ENCODE peak calls at places on chromosomes 7 and 10, in ten cellular contexts. One of them, this sample, is unnamed.

GRCh38 chr10:79405221-79405994 is 40.0 kb downstream of the ZCCHC24 start:
- DNase-seq in left cardiac atrium: peak; percentile 28
- DNase-seq in fibroblast of pulmonary artery: no peak
- DNase-seq in kidney glomerular epithelial cell: no peak
- DNase-seq in NCI-H345: no peak
- DNase-seq in amygdala: no peak
- DNase-seq in EL: no peak
- DNase-seq in prostate gland: no peak
- DNase-seq in glomerular endothelial cell: no peak
- DNase-seq in GM12891: no peak
- DNase-seq in this sample: no peak

GRCh38 chr10:97497572-97498075 is 598 bp downstream of the MMS19 start:
- DNase-seq in kidney glomerular epithelial cell: peak; percentile 63
- DNase-seq in glomerular endothelial cell: no peak
- DNase-seq in prostate gland: peak; percentile 66
- DNase-seq in NCI-H345: peak; percentile 73
- DNase-seq in EL: peak; percentile 87
- DNase-seq in fibroblast of pulmonary artery: peak; percentile 79
- DNase-seq in GM12891: peak; percentile 70
- DNase-seq in left cardiac atrium: peak; percentile 87
- DNase-seq in amygdala: peak; percentile 30
- DNase-seq in this sample: no peak

GRCh38 chr7:155263522-155264197 is 34.0 kb upstream of the INSIG1 start:
- DNase-seq in glomerular endothelial cell: no peak
- DNase-seq in EL: no peak
- DNase-seq in NCI-H345: no peak
- DNase-seq in prostate gland: no peak
- DNase-seq in kidney glomerular epithelial cell: no peak
- DNase-seq in amygdala: no peak
- DNase-seq in left cardiac atrium: no peak
- DNase-seq in fibroblast of pulmonary artery: no peak
- DNase-seq in GM12891: no peak
- DNase-seq in this sample: no peak

GRCh38 chr10:4568731-4569130 is 257.3 kb upstream of the AKR1E2 start:
- DNase-seq in left cardiac atrium: no peak
- DNase-seq in fibroblast of pulmonary artery: no peak
- DNase-seq in glomerular endothelial cell: no peak
- DNase-seq in kidney glomerular epithelial cell: no peak
- DNase-seq in prostate gland: no peak
- DNase-seq in NCI-H345: no peak
- DNase-seq in GM12891: no peak
- DNase-seq in amygdala: no peak
- DNase-seq in EL: no peak
- DNase-seq in this sample: no peak

GRCh38 chr7:31747553-31747952 is 60.5 kb downstream of the PPP1R17 start:
- DNase-seq in glomerular endothelial cell: no peak
- DNase-seq in amygdala: no peak
- DNase-seq in left cardiac atrium: no peak
- DNase-seq in prostate gland: no peak
- DNase-seq in GM12891: no peak
- DNase-seq in EL: peak; percentile 40
- DNase-seq in kidney glomerular epithelial cell: no peak
- DNase-seq in NCI-H345: no peak
- DNase-seq in fibroblast of pulmonary artery: no peak
- DNase-seq in this sample: no peak

GRCh38 chr10:52229271-52229931 is 84.7 kb upstream of the DKK1 start:
- DNase-seq in glomerular endothelial cell: no peak
- DNase-seq in fibroblast of pulmonary artery: peak; percentile 60
- DNase-seq in prostate gland: no peak
- DNase-seq in left cardiac atrium: no peak
- DNase-seq in EL: peak; percentile 36
- DNase-seq in GM12891: no peak
- DNase-seq in amygdala: no peak
- DNase-seq in kidney glomerular epithelial cell: no peak
- DNase-seq in NCI-H345: no peak
- DNase-seq in this sample: no peak

GRCh38 chr10:62194924-62195674 is 73.5 kb downstream of the RTKN2 start:
- DNase-seq in GM12891: no peak
- DNase-seq in amygdala: no peak
- DNase-seq in glomerular endothelial cell: no peak
- DNase-seq in left cardiac atrium: no peak
- DNase-seq in EL: no peak
- DNase-seq in NCI-H345: no peak
- DNase-seq in prostate gland: no peak
- DNase-seq in fibroblast of pulmonary artery: no peak
- DNase-seq in kidney glomerular epithelial cell: no peak
- DNase-seq in this sample: no peak

GRCh38 chr7:85750454-85750949 is 563.6 kb upstream of the SEMA3D start:
- DNase-seq in left cardiac atrium: no peak
- DNase-seq in glomerular endothelial cell: peak; percentile 14
- DNase-seq in EL: peak; percentile 56
- DNase-seq in fibroblast of pulmonary artery: peak; percentile 64
- DNase-seq in NCI-H345: peak; percentile 31
- DNase-seq in amygdala: no peak
- DNase-seq in GM12891: no peak
- DNase-seq in prostate gland: no peak
- DNase-seq in kidney glomerular epithelial cell: no peak
- DNase-seq in this sample: no peak

GRCh38 chr10:14068851-14069250 is 261.9 kb downstream of the FRMD4A start:
- DNase-seq in glomerular endothelial cell: no peak
- DNase-seq in kidney glomerular epithelial cell: no peak
- DNase-seq in NCI-H345: no peak
- DNase-seq in amygdala: no peak
- DNase-seq in EL: no peak
- DNase-seq in prostate gland: no peak
- DNase-seq in left cardiac atrium: no peak
- DNase-seq in fibroblast of pulmonary artery: no peak
- DNase-seq in GM12891: no peak
- DNase-seq in this sample: no peak

GRCh38 chr10:70804424-70804814 is 11.3 kb upstream of the SGPL1 start:
- DNase-seq in left cardiac atrium: no peak
- DNase-seq in prostate gland: no peak
- DNase-seq in kidney glomerular epithelial cell: peak; percentile 87
- DNase-seq in glomerular endothelial cell: no peak
- DNase-seq in amygdala: no peak
- DNase-seq in EL: no peak
- DNase-seq in GM12891: no peak
- DNase-seq in fibroblast of pulmonary artery: no peak
- DNase-seq in NCI-H345: peak; percentile 40
- DNase-seq in this sample: no peak

GRCh38 chr10:97408496-97408992 is 7.4 kb upstream of the RRP12 start:
- DNase-seq in EL: no peak
- DNase-seq in kidney glomerular epithelial cell: no peak
- DNase-seq in GM12891: no peak
- DNase-seq in prostate gland: peak; percentile 51
- DNase-seq in left cardiac atrium: no peak
- DNase-seq in fibroblast of pulmonary artery: no peak
- DNase-seq in amygdala: no peak
- DNase-seq in glomerular endothelial cell: no peak
- DNase-seq in NCI-H345: no peak
- DNase-seq in this sample: no peak

GRCh38 chr10:7277874-7278273 is 133.0 kb downstream of the SFMBT2 start:
- DNase-seq in prostate gland: no peak
- DNase-seq in glomerular endothelial cell: no peak
- DNase-seq in amygdala: no peak
- DNase-seq in EL: no peak
- DNase-seq in left cardiac atrium: no peak
- DNase-seq in kidney glomerular epithelial cell: no peak
- DNase-seq in NCI-H345: no peak
- DNase-seq in fibroblast of pulmonary artery: no peak
- DNase-seq in GM12891: no peak
- DNase-seq in this sample: no peak

GRCh38 chr10:21523557-21524008 is 1.9 kb downstream of the SKIDA1 start:
- DNase-seq in amygdala: no peak
- DNase-seq in NCI-H345: no peak
- DNase-seq in left cardiac atrium: peak; percentile 57
- DNase-seq in GM12891: no peak
- DNase-seq in prostate gland: no peak
- DNase-seq in fibroblast of pulmonary artery: peak; percentile 29
- DNase-seq in glomerular endothelial cell: no peak
- DNase-seq in kidney glomerular epithelial cell: no peak
- DNase-seq in EL: peak; percentile 45
- DNase-seq in this sample: no peak

GRCh38 chr7:130334274-130334673 is 10.3 kb upstream of the CPA5 start:
- DNase-seq in prostate gland: no peak
- DNase-seq in left cardiac atrium: no peak
- DNase-seq in fibroblast of pulmonary artery: peak; percentile 53
- DNase-seq in GM12891: no peak
- DNase-seq in kidney glomerular epithelial cell: no peak
- DNase-seq in NCI-H345: no peak
- DNase-seq in EL: no peak
- DNase-seq in amygdala: no peak
- DNase-seq in glomerular endothelial cell: no peak
- DNase-seq in this sample: no peak

GRCh38 chr7:149854611-149855367 is 16.6 kb downstream of the ZNF862 start:
- DNase-seq in prostate gland: peak; percentile 79
- DNase-seq in fibroblast of pulmonary artery: peak; percentile 36
- DNase-seq in EL: peak; percentile 46
- DNase-seq in NCI-H345: peak; percentile 95
- DNase-seq in kidney glomerular epithelial cell: peak; percentile 4
- DNase-seq in glomerular endothelial cell: no peak
- DNase-seq in left cardiac atrium: peak; percentile 73
- DNase-seq in GM12891: no peak
- DNase-seq in amygdala: no peak
- DNase-seq in this sample: peak; percentile 62

GRCh38 chr7:23893942-23894890 is 184.2 kb downstream of the STK31 start:
- DNase-seq in fibroblast of pulmonary artery: peak; percentile 58
- DNase-seq in amygdala: no peak
- DNase-seq in GM12891: no peak
- DNase-seq in EL: peak; percentile 63
- DNase-seq in kidney glomerular epithelial cell: no peak
- DNase-seq in glomerular endothelial cell: no peak
- DNase-seq in NCI-H345: no peak
- DNase-seq in prostate gland: no peak
- DNase-seq in left cardiac atrium: no peak
- DNase-seq in this sample: no peak

GRCh38 chr10:79400567-79401004 is 44.8 kb downstream of the ZCCHC24 start:
- DNase-seq in kidney glomerular epithelial cell: no peak
- DNase-seq in fibroblast of pulmonary artery: no peak
- DNase-seq in EL: peak; percentile 51
- DNase-seq in prostate gland: no peak
- DNase-seq in glomerular endothelial cell: no peak
- DNase-seq in left cardiac atrium: no peak
- DNase-seq in amygdala: no peak
- DNase-seq in NCI-H345: no peak
- DNase-seq in GM12891: peak; percentile 84
- DNase-seq in this sample: no peak

GRCh38 chr10:29257106-29257783 is 31.6 kb upstream of the LYZL1 start:
- DNase-seq in kidney glomerular epithelial cell: peak; percentile 64
- DNase-seq in prostate gland: peak; percentile 62
- DNase-seq in EL: peak; percentile 93
- DNase-seq in amygdala: no peak
- DNase-seq in glomerular endothelial cell: no peak
- DNase-seq in NCI-H345: no peak
- DNase-seq in GM12891: no peak
- DNase-seq in left cardiac atrium: peak; percentile 67
- DNase-seq in fibroblast of pulmonary artery: peak; percentile 94
- DNase-seq in this sample: no peak

GRCh38 chr10:60238408-60239100 is 151.1 kb downstream of the ANK3 start:
- DNase-seq in glomerular endothelial cell: no peak
- DNase-seq in GM12891: peak; percentile 9
- DNase-seq in EL: peak; percentile 32
- DNase-seq in kidney glomerular epithelial cell: peak; percentile 6
- DNase-seq in left cardiac atrium: no peak
- DNase-seq in fibroblast of pulmonary artery: peak; percentile 64
- DNase-seq in NCI-H345: peak; percentile 2
- DNase-seq in prostate gland: peak; percentile 34
- DNase-seq in amygdala: no peak
- DNase-seq in this sample: peak; percentile 10

GRCh38 chr10:75803816-75804576 is 372.6 kb downstream of the LRMDA start:
- DNase-seq in prostate gland: no peak
- DNase-seq in glomerular endothelial cell: no peak
- DNase-seq in fibroblast of pulmonary artery: no peak
- DNase-seq in NCI-H345: no peak
- DNase-seq in GM12891: no peak
- DNase-seq in EL: no peak
- DNase-seq in left cardiac atrium: no peak
- DNase-seq in amygdala: no peak
- DNase-seq in kidney glomerular epithelial cell: no peak
- DNase-seq in this sample: no peak

GRCh38 chr10:15267496-15267895 is 99.0 kb upstream of the NMT2 start:
- DNase-seq in left cardiac atrium: no peak
- DNase-seq in GM12891: no peak
- DNase-seq in kidney glomerular epithelial cell: no peak
- DNase-seq in prostate gland: no peak
- DNase-seq in glomerular endothelial cell: no peak
- DNase-seq in NCI-H345: no peak
- DNase-seq in amygdala: no peak
- DNase-seq in fibroblast of pulmonary artery: no peak
- DNase-seq in EL: no peak
- DNase-seq in this sample: no peak

GRCh38 chr7:27179503-27180430 is 5.3 kb downstream of the HOXA11 start:
- DNase-seq in NCI-H345: no peak
- DNase-seq in GM12891: no peak
- DNase-seq in kidney glomerular epithelial cell: no peak
- DNase-seq in prostate gland: peak; percentile 88
- DNase-seq in amygdala: no peak
- DNase-seq in EL: peak; percentile 93
- DNase-seq in fibroblast of pulmonary artery: peak; percentile 43
- DNase-seq in left cardiac atrium: no peak
- DNase-seq in glomerular endothelial cell: no peak
- DNase-seq in this sample: no peak

GRCh38 chr7:66921396-66921917 is 432 bp downstream of the TMEM248 start:
- DNase-seq in NCI-H345: no peak
- DNase-seq in fibroblast of pulmonary artery: peak; percentile 73
- DNase-seq in kidney glomerular epithelial cell: no peak
- DNase-seq in EL: peak; percentile 43
- DNase-seq in glomerular endothelial cell: no peak
- DNase-seq in left cardiac atrium: peak; percentile 58
- DNase-seq in GM12891: no peak
- DNase-seq in prostate gland: peak; percentile 18
- DNase-seq in amygdala: no peak
- DNase-seq in this sample: no peak

GRCh38 chr7:44973610-44974401 is 5.0 kb downstream of the MYO1G start:
- DNase-seq in amygdala: no peak
- DNase-seq in NCI-H345: peak; percentile 27
- DNase-seq in fibroblast of pulmonary artery: peak; percentile 49
- DNase-seq in prostate gland: no peak
- DNase-seq in EL: peak; percentile 45
- DNase-seq in kidney glomerular epithelial cell: no peak
- DNase-seq in glomerular endothelial cell: no peak
- DNase-seq in GM12891: no peak
- DNase-seq in left cardiac atrium: no peak
- DNase-seq in this sample: no peak

GRCh38 chr10:61188691-61189090 is 244.7 kb upstream of the RHOBTB1 start:
- DNase-seq in kidney glomerular epithelial cell: no peak
- DNase-seq in GM12891: no peak
- DNase-seq in NCI-H345: no peak
- DNase-seq in left cardiac atrium: no peak
- DNase-seq in prostate gland: no peak
- DNase-seq in fibroblast of pulmonary artery: no peak
- DNase-seq in glomerular endothelial cell: no peak
- DNase-seq in EL: no peak
- DNase-seq in amygdala: no peak
- DNase-seq in this sample: no peak

GRCh38 chr10:14397069-14397468 is 66.3 kb upstream of the FRMD4A start:
- DNase-seq in NCI-H345: no peak
- DNase-seq in glomerular endothelial cell: no peak
- DNase-seq in fibroblast of pulmonary artery: peak; percentile 97
- DNase-seq in left cardiac atrium: peak; percentile 73
- DNase-seq in GM12891: no peak
- DNase-seq in amygdala: peak; percentile 14
- DNase-seq in EL: peak; percentile 99
- DNase-seq in kidney glomerular epithelial cell: peak; percentile 95
- DNase-seq in prostate gland: no peak
- DNase-seq in this sample: peak; percentile 17

GRCh38 chr7:124379296-124379695 is 346.4 kb upstream of the TMEM229A start:
- DNase-seq in GM12891: no peak
- DNase-seq in left cardiac atrium: no peak
- DNase-seq in kidney glomerular epithelial cell: no peak
- DNase-seq in EL: no peak
- DNase-seq in glomerular endothelial cell: no peak
- DNase-seq in fibroblast of pulmonary artery: no peak
- DNase-seq in amygdala: no peak
- DNase-seq in prostate gland: no peak
- DNase-seq in NCI-H345: no peak
- DNase-seq in this sample: no peak

GRCh38 chr10:97127960-97128850 is 57.6 kb downstream of the SLIT1 start:
- DNase-seq in left cardiac atrium: no peak
- DNase-seq in fibroblast of pulmonary artery: no peak
- DNase-seq in EL: no peak
- DNase-seq in kidney glomerular epithelial cell: no peak
- DNase-seq in glomerular endothelial cell: no peak
- DNase-seq in NCI-H345: peak; percentile 64
- DNase-seq in prostate gland: no peak
- DNase-seq in amygdala: no peak
- DNase-seq in GM12891: no peak
- DNase-seq in this sample: no peak

This sample was measured in H1.